ENCODE peak calls at places on chromosomes 12 and 14, in six cellular contexts. B is RWPE1, N is colonic mucosa, Z is WERI-Rb-1, Y is bronchial epithelial cell, W is H9. Q is an unnamed sample.

GRCh38 chr12:118055144-118055557 is 5.8 kb downstream of the WSB2 start:
- DNase-seq in W (peak), Z (peak), B (no peak), N (peak), Y (peak), Q (peak)

GRCh38 chr14:51738754-51739153 is 87.0 kb downstream of the FRMD6 start:
- DNase-seq in W (peak), B (no peak), N (no peak), Z (peak), Y (no peak), Q (no peak)

GRCh38 chr12:97575792-97576191 is 113.2 kb downstream of the RMST start:
- DNase-seq in Z (no peak), Y (peak), W (no peak), B (peak), N (no peak), Q (no peak)

GRCh38 chr14:78885884-78886283 is 715.7 kb downstream of the NRXN3 start:
- DNase-seq in W (no peak), Y (no peak), Z (no peak), B (no peak), N (no peak), Q (no peak)

GRCh38 chr14:97785495-97785894 is 988.3 kb downstream of the VRK1 start:
- DNase-seq in B (no peak), W (no peak), Z (no peak), Y (no peak), N (no peak), Q (no peak)

GRCh38 chr14:85576848-85577541 is 47.1 kb downstream of the FLRT2 start:
- DNase-seq in W (no peak), B (no peak), N (no peak), Y (peak), Z (no peak), Q (no peak)

GRCh38 chr12:22190-22529 is 44.4 kb upstream of the IQSEC3 start:
- DNase-seq in W (no peak), Y (no peak), Z (no peak), N (no peak), B (no peak), Q (no peak)

GRCh38 chr12:108129017-108129812 is at the start of gene WSCD2:
- DNase-seq in Y (peak), N (no peak), B (peak), Z (peak), W (peak), Q (no peak)

GRCh38 chr12:119775246-119775895 is 101.7 kb downstream of the CIT start:
- DNase-seq in B (no peak), Z (no peak), W (peak), N (no peak), Y (no peak), Q (no peak)

GRCh38 chr14:61503167-61503801 is 181.9 kb downstream of the PRKCH start:
- DNase-seq in W (no peak), B (no peak), Y (peak), Z (no peak), N (no peak), Q (no peak)

GRCh38 chr12:63083046-63083445 is 68.0 kb downstream of the AVPR1A start:
- DNase-seq in Y (no peak), Z (no peak), N (no peak), B (no peak), W (no peak), Q (no peak)

GRCh38 chr12:68175566-68176033 is 16.1 kb upstream of the IFNG start:
- DNase-seq in B (no peak), N (no peak), Z (no peak), W (no peak), Y (no peak), Q (no peak)

GRCh38 chr14:20278414-20278813 is 27.3 kb downstream of the TTC5 start:
- DNase-seq in Z (no peak), B (peak), W (no peak), Y (peak), N (no peak), Q (no peak)

GRCh38 chr12:57816855-57817151 is 1.7 kb downstream of the AVIL start:
- DNase-seq in Z (peak), N (no peak), B (no peak), Y (peak), W (no peak), Q (no peak)

GRCh38 chr12:77841467-77842054 is 10.9 kb downstream of the NAV3 start:
- DNase-seq in Y (peak), Z (no peak), W (no peak), N (no peak), B (peak), Q (no peak)

GRCh38 chr12:109607618-109608017 is 34.0 kb downstream of the MVK start:
- DNase-seq in N (no peak), Y (no peak), Z (no peak), W (no peak), B (no peak), Q (no peak)
- TF ChIP-seq CTCF in N (no peak), Y (no peak), Z (no peak), W (no peak), B (no peak), Q (no peak)

GRCh38 chr14:26276757-26277156 is 321.1 kb downstream of the NOVA1 start:
- DNase-seq in B (no peak), W (peak), N (no peak), Z (peak), Y (no peak), Q (no peak)
- TF ChIP-seq CTCF in B (no peak), W (peak), N (no peak), Z (peak), Y (no peak), Q (peak)

GRCh38 chr12:79307340-79307739 is 383.4 kb downstream of the PAWR start:
- DNase-seq in Y (no peak), B (no peak), Z (no peak), W (no peak), N (no peak), Q (no peak)
- TF ChIP-seq CTCF in Y (no peak), B (no peak), Z (no peak), W (no peak), N (no peak), Q (no peak)

GRCh38 chr12:74071182-74071581 is 466.5 kb upstream of the ATXN7L3B start:
- DNase-seq in Z (no peak), B (no peak), N (no peak), W (no peak), Y (no peak), Q (no peak)

GRCh38 chr12:74076918-74077317 is 460.7 kb upstream of the ATXN7L3B start:
- DNase-seq in B (no peak), Y (no peak), Z (no peak), W (no peak), N (no peak), Q (no peak)
- TF ChIP-seq CTCF in B (no peak), Y (no peak), Z (no peak), W (no peak), N (no peak), Q (no peak)

DNA sequence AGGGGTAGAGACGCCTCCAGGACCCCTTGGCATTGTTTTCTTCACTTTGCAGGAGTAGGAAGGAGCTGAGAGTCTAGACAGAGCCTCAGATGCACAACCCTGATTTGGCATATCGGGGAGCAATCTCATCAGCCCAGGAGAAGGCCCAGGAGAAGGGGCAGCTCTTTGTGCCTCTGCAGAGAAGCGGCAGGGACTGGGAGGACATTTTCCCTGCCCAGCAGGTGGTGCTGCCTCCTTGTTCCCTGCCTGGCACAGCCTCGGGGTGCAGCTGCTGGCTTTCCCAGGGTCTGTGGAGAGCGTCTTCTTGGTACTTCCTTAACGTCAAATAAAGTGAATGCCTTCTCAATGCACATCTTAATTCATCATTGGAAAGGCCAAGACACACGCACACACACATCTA is 419.5 kb downstream of the TMEM121 start:
- DNase-seq in B (no peak), Y (no peak), N (no peak), W (no peak), Z (no peak), Q (no peak)
- TF ChIP-seq CTCF in B (no peak), Y (no peak), N (no peak), W (no peak), Z (peak), Q (peak)

GRCh38 chr12:50283924-50284236 is 560 bp upstream of the LIMA1 start:
- DNase-seq in N (no peak), Y (no peak), B (no peak), W (no peak), Z (no peak), Q (no peak)

GRCh38 chr12:50282581-50283229 is 615 bp downstream of the LIMA1 start:
- DNase-seq in Y (peak), Z (peak), N (peak), W (no peak), B (peak), Q (no peak)

GRCh38 chr12:50287271-50287670 is 4.0 kb upstream of the LIMA1 start:
- DNase-seq in Y (no peak), B (no peak), W (no peak), N (peak), Z (no peak), Q (no peak)

GRCh38 chr12:50285253-50285652 is 1.9 kb upstream of the LIMA1 start:
- DNase-seq in N (peak), W (no peak), B (no peak), Z (no peak), Y (no peak), Q (no peak)

DNA sequence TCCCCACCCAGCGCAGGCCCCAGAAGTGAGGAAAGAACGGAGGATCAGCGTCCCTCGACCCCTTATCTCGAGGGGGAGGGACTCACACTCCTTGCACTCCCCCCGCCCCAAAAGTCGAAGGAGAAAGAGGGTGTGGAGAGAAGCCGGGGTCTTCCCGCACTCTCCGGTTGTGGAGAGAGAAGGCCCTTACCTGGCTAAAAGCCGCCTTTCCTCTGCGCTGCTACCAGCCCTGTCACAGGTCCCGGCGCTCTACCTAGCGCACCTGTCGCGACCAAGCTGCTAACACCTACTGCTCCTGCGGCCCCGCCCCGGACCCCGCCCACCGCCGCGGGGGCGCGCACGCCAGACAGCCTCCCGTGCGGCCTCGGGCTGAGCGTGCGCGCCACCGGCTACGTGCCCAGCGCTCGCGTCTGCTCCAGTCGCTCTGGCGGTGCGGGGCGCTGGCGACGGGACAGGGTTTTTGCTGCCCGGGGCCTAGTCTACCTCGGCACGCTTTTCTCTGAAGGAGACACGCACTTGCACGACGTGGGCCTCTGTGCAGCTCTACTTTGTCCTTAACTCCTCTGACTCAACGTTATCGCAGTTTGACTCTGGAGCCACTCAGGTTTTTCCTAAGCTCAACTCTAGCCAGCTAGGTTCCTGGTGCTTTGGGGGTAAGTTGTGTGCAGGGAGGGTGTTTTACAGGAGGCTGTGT is at the start of gene LIMA1:
- DNase-seq in N (peak), Z (peak), Y (peak), B (peak), W (peak), Q (peak)
- TF ChIP-seq CTCF in N (no peak), Z (peak), Y (no peak), B (peak), W (no peak), Q (no peak)

GRCh38 chr12:43675048-43675904 is 83.3 kb downstream of the PUS7L start:
- DNase-seq in N (no peak), W (peak), Y (peak), Z (no peak), B (no peak), Q (no peak)
- TF ChIP-seq CTCF in N (no peak), W (no peak), Y (no peak), Z (no peak), B (no peak), Q (no peak)

DNA sequence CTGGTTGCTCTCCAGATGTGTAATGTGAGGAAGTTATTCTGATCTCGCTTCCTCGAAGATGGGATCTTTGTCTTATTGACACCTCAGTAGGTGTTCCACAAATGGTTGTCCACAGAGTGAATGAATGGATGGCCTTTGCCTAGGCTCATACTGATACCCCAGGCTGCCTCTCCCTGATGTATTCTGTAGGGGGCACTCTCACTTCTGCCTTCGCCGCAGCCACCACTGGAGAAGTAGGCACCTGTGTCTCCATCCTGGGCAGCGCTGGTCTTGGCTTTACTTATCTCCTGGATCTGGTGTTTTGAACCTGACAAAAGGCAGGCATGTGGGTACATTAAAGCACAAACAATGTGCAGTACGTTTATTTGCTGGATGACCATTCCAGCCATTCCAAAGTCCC is 82.1 kb downstream of the ZFP36L1 start:
- DNase-seq in B (no peak), N (no peak), W (peak), Y (no peak), Z (no peak), Q (no peak)
- TF ChIP-seq CTCF in B (no peak), N (no peak), W (peak), Y (no peak), Z (no peak), Q (no peak)